ENCODE peak calls at places on chromosomes 6 and 20, in five cellular contexts. I is NCI-H2029, H is HL-60, Y is HEK293T, G is HFF-Myc. Q is an unnamed sample.

GRCh38 chr20:54267510-54268003 is 59.7 kb downstream of the PFDN4 start:
- DNase-seq in Y (no peak), I (no peak), H (no peak), G (no peak), Q (no peak)

GRCh38 chr6:51842487-51843469 is 244.6 kb downstream of the PKHD1 start:
- DNase-seq in G (no peak), H (no peak), I (no peak), Y (no peak), Q (no peak)

GRCh38 chr20:10134176-10134575 is 84.5 kb upstream of the SNAP25 start:
- DNase-seq in I (no peak), Y (no peak), G (no peak), H (no peak), Q (no peak)

GRCh38 chr20:9608639-9609440 is 94.5 kb downstream of the LAMP5 start:
- DNase-seq in I (no peak), G (no peak), H (no peak), Y (no peak), Q (no peak)

GRCh38 chr6:130417951-130418350 is 52.1 kb downstream of the TMEM200A start:
- DNase-seq in Y (no peak), I (no peak), H (no peak), G (no peak), Q (no peak)

GRCh38 chr20:3760980-3761379 is 6.6 kb downstream of the ADISSP start:
- DNase-seq in I (no peak), H (no peak), G (no peak), Y (no peak), Q (no peak)

GRCh38 chr20:17904027-17904426 is 64.6 kb downstream of the SNX5 start:
- DNase-seq in H (no peak), Y (no peak), I (no peak), G (no peak), Q (no peak)

GRCh38 chr20:24370911-24371695 is 98.3 kb upstream of the SYNDIG1 start:
- DNase-seq in H (no peak), G (no peak), I (no peak), Y (no peak), Q (no peak)

GRCh38 chr6:112349915-112350314 is 2.8 kb downstream of the RFPL4B start:
- DNase-seq in H (no peak), Y (no peak), I (no peak), G (no peak), Q (no peak)

GRCh38 chr6:16979677-16980076 is 122.2 kb upstream of the STMND1 start:
- DNase-seq in Y (no peak), I (no peak), H (no peak), G (no peak), Q (no peak)

GRCh38 chr6:2911171-2911570 is 8.1 kb upstream of the SERPINB9 start:
- DNase-seq in H (peak), I (no peak), Y (no peak), G (no peak), Q (no peak)

Q was measured in effector CD4-positive, alpha-beta T cell.